ENCODE peak calls at places on chromosome 16, in six cellular contexts. J, Z, K, H, Y and X are unnamed samples.

GRCh38 chr16:86387461-86388440 is 122.6 kb upstream of the FOXF1 start:
- DNase-seq in Z (no peak), Y (peak), H (no peak), K (peak), J (peak), X (peak)

GRCh38 chr16:1932050-1933028 is 10.7 kb downstream of the MSRB1 start:
- DNase-seq in H (peak), Y (no peak), J (no peak), K (no peak), Z (no peak), X (peak)

GRCh38 chr16:10828851-10829331 is 10.3 kb upstream of the TVP23A start:
- DNase-seq in Y (no peak), K (no peak), H (no peak), J (no peak), Z (peak), X (no peak)

GRCh38 chr16:2964416-2965223 is 545 bp downstream of the KREMEN2 start:
- DNase-seq in K (peak), Y (peak), J (peak), H (peak), Z (peak), X (peak)

GRCh38 chr16:12067714-12068401 is 91.3 kb downstream of the SNX29 start:
- DNase-seq in Z (peak), J (peak), K (peak), H (peak), Y (peak), X (peak)

GRCh38 chr16:85134794-85135153 is 22.5 kb upstream of the CIBAR2 start:
- DNase-seq in H (no peak), J (peak), Z (no peak), K (no peak), Y (no peak), X (no peak)

GRCh38 chr16:53900678-53901077 is 196.7 kb downstream of the FTO start:
- DNase-seq in J (no peak), Y (no peak), H (no peak), Z (peak), K (no peak), X (no peak)

GRCh38 chr16:54462151-54462651 is 175.6 kb upstream of the IRX3 start:
- DNase-seq in J (no peak), K (no peak), Z (no peak), H (no peak), Y (no peak), X (no peak)

GRCh38 chr16:27677300-27677699 is 127.4 kb downstream of the KATNIP start:
- DNase-seq in J (no peak), H (peak), K (no peak), Z (no peak), Y (no peak), X (peak)

GRCh38 chr16:50263940-50264929 is 2.1 kb upstream of the ADCY7 start:
- DNase-seq in Z (no peak), H (peak), J (peak), Y (peak), K (no peak), X (peak)

GRCh38 chr16:71807905-71808592 is 585 bp downstream of the AP1G1 start:
- DNase-seq in K (no peak), H (no peak), Z (no peak), Y (peak), J (peak), X (peak)

GRCh38 chr16:87822571-87822970 is 46.7 kb downstream of the SLC7A5 start:
- DNase-seq in K (no peak), Z (no peak), J (no peak), H (no peak), Y (no peak), X (no peak)

GRCh38 chr16:69089091-69089912 is 16.2 kb upstream of the HAS3 start:
- DNase-seq in H (peak), K (no peak), J (peak), Z (peak), Y (no peak), X (no peak)

GRCh38 chr16:76371441-76371840 is 94.2 kb downstream of the CNTNAP4 start:
- DNase-seq in Y (no peak), J (no peak), Z (no peak), H (no peak), K (no peak), X (no peak)

GRCh38 chr16:87441886-87442580 is 49.9 kb downstream of the MAP1LC3B start:
- DNase-seq in J (no peak), H (no peak), Z (no peak), K (no peak), Y (no peak), X (no peak)

GRCh38 chr16:55184052-55184451 is 140.0 kb upstream of the IRX6 start:
- DNase-seq in H (no peak), J (no peak), Z (peak), K (no peak), Y (no peak), X (no peak)

GRCh38 chr16:88732172-88732960 is 26.1 kb downstream of the CTU2 start:
- DNase-seq in H (no peak), J (no peak), K (no peak), Y (no peak), Z (peak), X (peak)

GRCh38 chr16:16071631-16072244 is 122.3 kb downstream of the ABCC1 start:
- DNase-seq in J (peak), H (peak), Z (no peak), Y (peak), K (no peak), X (no peak)

GRCh38 chr16:57281791-57282190 is 2.7 kb downstream of the PLLP start:
- DNase-seq in Y (no peak), Z (no peak), K (no peak), H (no peak), J (no peak), X (no peak)

GRCh38 chr16:84803146-84803545 is 16.6 kb upstream of the CRISPLD2 start:
- DNase-seq in H (no peak), Z (no peak), J (no peak), K (no peak), Y (no peak), X (no peak)

GRCh38 chr16:85072947-85073346 is 39.3 kb downstream of the CIBAR2 start:
- DNase-seq in J (no peak), Z (no peak), Y (no peak), K (no peak), H (no peak), X (no peak)

GRCh38 chr16:73031155-73031866 is 16.6 kb downstream of the ZFHX3 start:
- DNase-seq in Z (no peak), J (no peak), H (no peak), Y (no peak), K (no peak), X (no peak)
- TF ChIP-seq MAX in Z (no peak), J (no peak), H (no peak), Y (no peak), K (no peak), X (no peak)

DNA sequence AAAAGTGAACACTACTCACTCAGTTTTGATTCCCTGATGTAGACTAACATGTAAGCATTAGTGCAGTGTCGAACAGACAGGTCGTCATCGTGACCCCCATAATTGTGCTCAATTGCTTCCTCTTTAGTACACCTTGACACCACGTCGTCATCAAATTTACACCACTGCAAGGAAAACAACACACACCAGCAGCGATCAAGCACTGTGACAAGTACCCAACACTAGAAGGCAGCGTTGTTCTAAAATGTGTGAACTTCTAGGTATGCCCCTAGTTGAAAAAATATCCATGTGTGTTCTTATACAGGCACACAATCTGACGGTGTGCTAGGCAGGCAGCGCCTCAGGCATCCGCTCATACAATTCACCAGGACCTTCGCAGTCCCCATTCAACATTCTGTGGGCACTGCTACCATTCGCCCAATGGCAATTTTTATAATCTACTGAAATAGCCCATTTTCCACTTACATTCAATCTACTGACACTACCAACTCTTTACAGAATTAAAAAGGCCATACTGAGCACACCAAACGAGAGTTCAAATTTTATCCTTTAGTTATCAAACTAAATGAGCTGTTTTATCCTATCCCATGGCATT is 23.1 kb downstream of the LITAFD start:
- DNase-seq in H (peak), J (peak), Y (peak), Z (peak), K (peak), X (peak)
- TF ChIP-seq MAX in H (no peak), J (no peak), Y (no peak), Z (no peak), K (no peak), X (no peak)

DNA sequence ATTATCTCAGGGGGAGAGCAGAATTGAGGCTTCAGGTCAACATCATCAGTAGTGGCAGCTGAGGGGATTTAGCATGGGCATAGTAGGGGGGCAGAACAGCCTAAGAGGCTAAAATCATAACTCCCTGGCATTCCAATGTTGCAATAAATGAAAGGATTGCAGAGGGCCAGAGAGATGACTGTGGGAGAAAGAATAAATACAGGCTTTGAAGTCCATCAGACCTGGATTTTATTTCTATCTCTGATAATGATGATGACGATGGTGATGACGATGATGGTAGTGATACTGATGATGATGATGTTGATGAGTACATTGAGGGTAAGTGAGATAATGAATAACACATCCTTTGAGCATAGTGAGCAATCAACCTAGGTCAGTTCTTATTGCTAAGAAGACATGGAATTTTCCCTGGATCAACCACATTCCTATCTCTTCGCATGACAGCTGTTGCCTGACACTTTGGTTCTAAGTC is 107.4 kb upstream of the CDH11 start:
- DNase-seq in H (no peak), Z (no peak), J (no peak), K (no peak), Y (no peak), X (no peak)
- TF ChIP-seq MAX in H (no peak), Z (no peak), J (no peak), K (no peak), Y (no peak), X (no peak)

DNA sequence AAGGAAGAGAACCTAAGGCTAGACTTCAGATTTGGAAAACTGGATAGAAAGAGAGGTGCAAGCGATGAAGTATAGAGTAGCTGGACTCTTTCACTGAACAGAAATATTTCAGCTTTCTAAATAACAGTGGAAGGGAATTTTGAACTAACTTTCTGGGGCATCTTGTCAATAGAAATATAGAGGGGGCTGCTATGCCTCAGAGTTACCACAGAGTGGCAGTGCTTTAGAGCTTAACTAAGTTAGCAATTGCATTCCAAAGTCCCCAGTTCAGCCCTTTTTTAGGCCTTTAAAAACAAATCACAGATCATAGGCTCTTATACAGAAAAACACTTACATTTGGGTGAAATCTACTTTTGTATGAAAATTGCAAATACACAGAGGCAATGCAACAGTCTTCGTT is 154.2 kb upstream of the CDH8 start:
- DNase-seq in K (no peak), Y (peak), H (peak), J (no peak), Z (peak), X (no peak)
- TF ChIP-seq MAX in K (no peak), Y (no peak), H (no peak), J (no peak), Z (no peak), X (no peak)

GRCh38 chr16:56277040-56277439 is 85.8 kb downstream of the GNAO1 start:
- DNase-seq in J (no peak), H (peak), Z (peak), K (no peak), Y (no peak), X (peak)

GRCh38 chr16:56278196-56278855 is 87.0 kb downstream of the GNAO1 start:
- DNase-seq in Y (no peak), J (peak), H (no peak), K (no peak), Z (no peak), X (no peak)

GRCh38 chr16:56279914-56280313 is 88.6 kb downstream of the GNAO1 start:
- DNase-seq in H (no peak), Y (no peak), Z (no peak), K (no peak), J (no peak), X (no peak)

GRCh38 chr16:56281256-56281805 is 90.0 kb downstream of the GNAO1 start:
- DNase-seq in Z (peak), K (no peak), J (peak), Y (peak), H (peak), X (no peak)

DNA sequence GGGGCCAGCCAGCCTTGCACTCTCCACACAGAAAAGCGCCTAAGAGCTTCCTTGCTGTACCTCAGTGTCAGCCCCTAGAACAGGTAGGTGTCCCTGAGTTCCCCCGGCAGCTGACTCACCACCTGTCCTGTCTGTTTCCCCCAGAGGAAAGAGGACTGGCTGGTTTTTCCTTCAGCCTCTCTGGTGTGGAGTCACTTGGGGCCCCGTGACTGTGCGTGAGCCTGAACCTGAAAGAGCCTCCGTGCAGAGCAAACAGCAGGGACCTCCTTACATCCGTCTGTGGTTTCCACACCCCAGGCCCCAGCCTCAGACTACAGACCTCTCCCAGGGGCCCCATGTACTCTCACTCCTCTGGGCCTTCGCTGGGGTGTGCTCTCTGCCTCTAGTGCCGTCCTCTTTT is 87.8 kb downstream of the GNAO1 start:
- DNase-seq in H (no peak), J (peak), Z (no peak), K (no peak), Y (peak), X (no peak)
- TF ChIP-seq MAX in H (no peak), J (no peak), Z (no peak), K (no peak), Y (no peak), X (no peak)

DNA sequence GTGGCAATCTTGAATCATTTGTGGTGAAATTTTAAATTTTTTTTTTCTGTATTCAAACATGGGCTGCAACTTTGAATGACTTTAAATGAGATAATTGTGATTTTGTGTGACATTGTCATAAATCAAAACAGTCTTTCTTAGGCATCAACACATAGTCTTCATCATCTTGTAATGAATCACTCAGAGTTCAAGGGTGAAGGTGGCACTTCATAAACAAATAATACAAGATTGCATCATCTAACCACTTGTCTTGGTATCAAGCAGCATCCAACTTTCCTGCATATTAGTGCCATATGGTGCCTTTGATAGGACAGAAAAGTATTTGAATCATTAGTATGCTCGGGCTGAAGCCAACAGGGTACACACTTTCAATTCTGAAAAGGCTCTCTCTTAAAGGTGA is 392.4 kb upstream of the GOT2 start:
- DNase-seq in K (no peak), Y (no peak), J (no peak), Z (no peak), H (no peak), X (no peak)
- TF ChIP-seq MAX in K (no peak), Y (no peak), J (no peak), Z (no peak), H (no peak), X (no peak)

DNA sequence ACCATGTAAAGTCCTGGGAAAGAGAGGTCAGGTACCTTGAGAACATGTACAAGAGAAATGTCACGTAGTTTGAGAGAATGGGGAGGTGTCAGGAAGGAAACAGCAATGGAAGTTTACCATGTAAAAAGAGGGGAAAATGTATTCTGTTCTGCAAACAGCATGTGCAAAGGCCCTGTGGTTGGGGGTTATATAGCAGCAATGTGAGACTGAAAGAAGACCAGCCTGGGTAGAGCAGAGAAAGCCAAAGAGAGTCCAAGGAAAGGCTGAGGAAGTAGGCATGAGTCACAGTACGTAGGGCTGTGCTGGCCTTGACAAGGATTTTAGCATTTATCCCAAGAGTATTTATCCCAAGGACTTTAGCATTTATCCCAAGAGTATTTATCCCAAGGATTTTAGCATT is 141.3 kb upstream of the CACNG3 start:
- DNase-seq in H (no peak), Z (no peak), K (no peak), Y (no peak), J (peak), X (no peak)
- TF ChIP-seq MAX in H (no peak), Z (no peak), K (no peak), Y (no peak), J (no peak), X (no peak)

GRCh38 chr16:23129686-23130085 is 19.6 kb downstream of the USP31 start:
- DNase-seq in Z (no peak), Y (no peak), J (no peak), H (no peak), K (no peak), X (no peak)

GRCh38 chr16:23131036-23131435 is 18.2 kb downstream of the USP31 start:
- DNase-seq in Z (no peak), Y (no peak), H (no peak), K (no peak), J (no peak), X (no peak)

GRCh38 chr16:23132921-23133532 is 16.2 kb downstream of the USP31 start:
- DNase-seq in J (no peak), H (no peak), K (no peak), Z (no peak), Y (no peak), X (no peak)

GRCh38 chr16:23131841-23132576 is 17.2 kb downstream of the USP31 start:
- DNase-seq in Y (no peak), K (no peak), Z (no peak), J (no peak), H (no peak), X (no peak)

GRCh38 chr16:23131436-23131835 is 17.8 kb downstream of the USP31 start:
- DNase-seq in K (no peak), J (no peak), Y (no peak), H (no peak), Z (no peak), X (no peak)
- TF ChIP-seq MAX in K (no peak), J (no peak), Y (no peak), H (no peak), Z (no peak), X (no peak)